ENCODE peak calls at places on chromosome 1, in five cellular contexts. One of them, this sample, is unnamed.

GRCh38 chr1:55061706-55062321 is 22.5 kb downstream of the PCSK9 start:
- DNase-seq in foreskin fibroblast: no peak
- DNase-seq in ovary: no peak
- DNase-seq in NB4: no peak
- DNase-seq in nephron progenitor cell: no peak
- DNase-seq in this sample: no peak

GRCh38 chr1:29639741-29640427 is 403.6 kb downstream of the PTPRU start:
- DNase-seq in foreskin fibroblast: peak
- DNase-seq in ovary: no peak
- DNase-seq in NB4: no peak
- DNase-seq in nephron progenitor cell: no peak
- DNase-seq in this sample: peak

GRCh38 chr1:111987502-111987901 is 2.0 kb downstream of the KCND3 start:
- DNase-seq in foreskin fibroblast: no peak
- DNase-seq in ovary: no peak
- DNase-seq in NB4: no peak
- DNase-seq in nephron progenitor cell: no peak
- DNase-seq in this sample: no peak

GRCh38 chr1:210597555-210598134 is 268.9 kb downstream of the HHAT start:
- DNase-seq in foreskin fibroblast: peak
- DNase-seq in ovary: no peak
- DNase-seq in NB4: peak
- DNase-seq in nephron progenitor cell: no peak
- DNase-seq in this sample: peak

GRCh38 chr1:201362906-201363305 is 14.6 kb downstream of the TNNT2 start:
- DNase-seq in foreskin fibroblast: no peak
- DNase-seq in ovary: no peak
- DNase-seq in NB4: no peak
- DNase-seq in nephron progenitor cell: no peak
- DNase-seq in this sample: no peak

GRCh38 chr1:48841945-48842344 is 65.3 kb upstream of the BEND5 start:
- DNase-seq in foreskin fibroblast: no peak
- DNase-seq in ovary: no peak
- DNase-seq in NB4: no peak
- DNase-seq in nephron progenitor cell: no peak
- DNase-seq in this sample: no peak

GRCh38 chr1:27145934-27146354 is 9.0 kb downstream of the SLC9A1 start:
- DNase-seq in foreskin fibroblast: peak
- DNase-seq in ovary: peak
- DNase-seq in NB4: peak
- DNase-seq in nephron progenitor cell: no peak
- DNase-seq in this sample: no peak

GRCh38 chr1:3306583-3307285 is 147.7 kb upstream of the ARHGEF16 start:
- DNase-seq in foreskin fibroblast: peak
- DNase-seq in ovary: no peak
- DNase-seq in NB4: no peak
- DNase-seq in nephron progenitor cell: no peak
- DNase-seq in this sample: no peak

GRCh38 chr1:234858722-234859121 is 248.7 kb upstream of the IRF2BP2 start:
- DNase-seq in foreskin fibroblast: no peak
- DNase-seq in ovary: no peak
- DNase-seq in NB4: no peak
- DNase-seq in nephron progenitor cell: no peak
- DNase-seq in this sample: no peak

GRCh38 chr1:147627435-147628110 is 42.8 kb downstream of the ACP6 start:
- DNase-seq in foreskin fibroblast: peak
- DNase-seq in ovary: peak
- DNase-seq in NB4: peak
- DNase-seq in nephron progenitor cell: peak
- DNase-seq in this sample: peak

GRCh38 chr1:29186252-29186651 is 4.6 kb upstream of the SRSF4 start:
- DNase-seq in foreskin fibroblast: peak
- DNase-seq in ovary: no peak
- DNase-seq in NB4: no peak
- DNase-seq in nephron progenitor cell: no peak
- DNase-seq in this sample: no peak

GRCh38 chr1:77874804-77875445 is 13.5 kb upstream of the NEXN start:
- DNase-seq in foreskin fibroblast: peak
- DNase-seq in ovary: no peak
- DNase-seq in NB4: no peak
- DNase-seq in nephron progenitor cell: no peak
- DNase-seq in this sample: no peak

GRCh38 chr1:62213075-62213914 is 18.6 kb downstream of the L1TD1 start:
- DNase-seq in foreskin fibroblast: no peak
- DNase-seq in ovary: no peak
- DNase-seq in NB4: no peak
- DNase-seq in nephron progenitor cell: no peak
- DNase-seq in this sample: no peak

GRCh38 chr1:180935326-180936109 is 22.8 kb downstream of the KIAA1614 start:
- DNase-seq in foreskin fibroblast: no peak
- DNase-seq in ovary: no peak
- DNase-seq in NB4: no peak
- DNase-seq in nephron progenitor cell: peak
- DNase-seq in this sample: no peak

GRCh38 chr1:62111084-62111483 is 83.6 kb upstream of the L1TD1 start:
- DNase-seq in foreskin fibroblast: no peak
- DNase-seq in ovary: no peak
- DNase-seq in NB4: no peak
- DNase-seq in nephron progenitor cell: no peak
- DNase-seq in this sample: no peak

GRCh38 chr1:94323311-94324167 is 86.2 kb upstream of the ARHGAP29 start:
- DNase-seq in foreskin fibroblast: no peak
- DNase-seq in ovary: no peak
- DNase-seq in NB4: no peak
- DNase-seq in nephron progenitor cell: no peak
- DNase-seq in this sample: no peak

GRCh38 chr1:111770916-111771315 is 15.2 kb downstream of the DDX20 start:
- DNase-seq in foreskin fibroblast: no peak
- DNase-seq in ovary: no peak
- DNase-seq in NB4: no peak
- DNase-seq in nephron progenitor cell: no peak
- DNase-seq in this sample: no peak

GRCh38 chr1:211944733-211945500 is 90.4 kb downstream of the INTS7 start:
- DNase-seq in foreskin fibroblast: peak
- DNase-seq in ovary: no peak
- DNase-seq in NB4: no peak
- DNase-seq in nephron progenitor cell: peak
- DNase-seq in this sample: peak

DNA sequence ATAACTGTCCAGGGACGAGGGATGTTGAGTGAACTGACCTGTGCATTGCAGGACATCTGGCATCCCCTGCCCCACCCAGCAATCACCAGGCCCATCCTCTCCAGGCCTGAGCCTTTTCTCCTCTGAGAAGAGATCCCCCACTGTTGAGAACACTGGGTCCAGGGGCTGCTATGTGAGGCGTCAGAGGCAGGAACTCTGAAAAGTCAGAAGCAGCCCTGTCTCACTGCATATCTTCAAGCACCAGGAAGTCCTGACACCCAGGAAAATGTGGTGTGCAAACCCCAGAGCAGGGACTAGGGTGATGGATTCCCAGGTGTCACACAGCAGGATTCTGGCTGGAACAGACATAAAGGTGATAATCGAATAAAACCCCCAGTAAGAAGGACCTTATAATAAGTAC is 17.2 kb upstream of the ACBD3 start:
- DNase-seq in foreskin fibroblast: no peak
- DNase-seq in ovary: no peak
- DNase-seq in NB4: no peak
- DNase-seq in nephron progenitor cell: no peak
- DNase-seq in this sample: no peak
- TF ChIP-seq CTCF in foreskin fibroblast: no peak
- TF ChIP-seq CTCF in ovary: no peak
- TF ChIP-seq CTCF in NB4: no peak
- TF ChIP-seq CTCF in nephron progenitor cell: no peak
- TF ChIP-seq CTCF in this sample: no peak

DNA sequence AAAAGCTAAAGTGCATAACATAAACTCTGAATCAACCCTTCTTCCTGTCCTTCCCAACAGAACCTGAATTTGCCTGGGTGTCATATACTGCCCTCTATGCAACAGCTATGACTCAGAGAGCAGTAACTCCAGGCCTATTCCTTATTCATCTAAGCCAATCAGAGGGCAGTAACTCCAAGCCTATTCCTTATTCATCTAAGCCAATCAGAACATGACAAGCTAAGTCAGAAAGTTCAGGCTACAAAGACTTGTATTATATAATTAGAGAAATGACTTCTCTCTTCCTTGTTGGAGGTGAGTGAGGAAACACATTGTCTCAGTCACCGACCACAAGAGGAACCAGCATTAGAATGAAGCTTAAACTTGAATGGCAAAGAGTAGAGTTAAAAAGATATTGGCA is 26.2 kb upstream of the TADA1 start:
- DNase-seq in foreskin fibroblast: peak
- DNase-seq in ovary: no peak
- DNase-seq in NB4: peak
- DNase-seq in nephron progenitor cell: no peak
- DNase-seq in this sample: peak
- TF ChIP-seq CTCF in foreskin fibroblast: no peak
- TF ChIP-seq CTCF in ovary: no peak
- TF ChIP-seq CTCF in NB4: no peak
- TF ChIP-seq CTCF in nephron progenitor cell: no peak
- TF ChIP-seq CTCF in this sample: no peak

GRCh38 chr1:38028671-38029070 is 16.1 kb downstream of the UTP11 start:
- DNase-seq in foreskin fibroblast: no peak
- DNase-seq in ovary: no peak
- DNase-seq in NB4: no peak
- DNase-seq in nephron progenitor cell: no peak
- DNase-seq in this sample: no peak
- TF ChIP-seq CTCF in foreskin fibroblast: no peak
- TF ChIP-seq CTCF in ovary: no peak
- TF ChIP-seq CTCF in NB4: no peak
- TF ChIP-seq CTCF in nephron progenitor cell: no peak
- TF ChIP-seq CTCF in this sample: peak

DNA sequence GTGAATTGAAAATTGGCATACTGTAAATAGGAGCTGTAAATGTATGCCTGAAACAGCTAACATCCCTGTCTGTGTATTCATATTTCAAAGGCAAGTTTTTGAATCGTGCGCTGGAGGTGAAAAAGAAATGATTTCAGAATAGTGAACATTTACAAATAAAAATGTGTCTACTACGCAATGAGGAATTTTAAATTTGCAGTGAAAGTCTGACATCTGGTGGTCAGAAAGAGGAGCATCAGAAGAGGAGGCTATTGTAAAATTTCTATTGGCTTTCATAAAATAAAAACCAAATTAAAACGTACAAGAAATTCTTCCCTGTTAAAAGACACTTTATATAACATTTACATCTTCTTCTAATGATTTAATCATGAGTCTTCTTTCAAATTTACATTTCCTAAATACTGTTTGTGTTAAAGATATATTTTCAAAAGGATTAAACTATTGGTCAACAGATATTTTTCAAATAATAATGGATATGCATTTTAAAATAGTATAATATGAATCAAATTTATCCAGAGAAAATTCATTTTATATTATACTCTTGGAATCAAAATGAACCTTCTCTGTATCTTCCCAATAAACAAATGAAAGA is 113.7 kb upstream of the RRP15 start:
- DNase-seq in foreskin fibroblast: peak
- DNase-seq in ovary: no peak
- DNase-seq in NB4: peak
- DNase-seq in nephron progenitor cell: peak
- DNase-seq in this sample: no peak
- TF ChIP-seq CTCF in foreskin fibroblast: peak
- TF ChIP-seq CTCF in ovary: no peak
- TF ChIP-seq CTCF in NB4: peak
- TF ChIP-seq CTCF in nephron progenitor cell: peak
- TF ChIP-seq CTCF in this sample: peak

GRCh38 chr1:160492617-160493016 is 30.4 kb downstream of the SLAMF6 start:
- DNase-seq in foreskin fibroblast: no peak
- DNase-seq in ovary: no peak
- DNase-seq in NB4: no peak
- DNase-seq in nephron progenitor cell: no peak
- DNase-seq in this sample: no peak

GRCh38 chr1:160496334-160496733 is 26.7 kb downstream of the SLAMF6 start:
- DNase-seq in foreskin fibroblast: no peak
- DNase-seq in ovary: no peak
- DNase-seq in NB4: no peak
- DNase-seq in nephron progenitor cell: no peak
- DNase-seq in this sample: no peak

GRCh38 chr1:160489513-160490261 is 33.4 kb downstream of the SLAMF6 start:
- DNase-seq in foreskin fibroblast: no peak
- DNase-seq in ovary: no peak
- DNase-seq in NB4: no peak
- DNase-seq in nephron progenitor cell: no peak
- DNase-seq in this sample: no peak

GRCh38 chr1:160491017-160491416 is 32.0 kb downstream of the SLAMF6 start:
- DNase-seq in foreskin fibroblast: no peak
- DNase-seq in ovary: no peak
- DNase-seq in NB4: no peak
- DNase-seq in nephron progenitor cell: no peak
- DNase-seq in this sample: no peak

DNA sequence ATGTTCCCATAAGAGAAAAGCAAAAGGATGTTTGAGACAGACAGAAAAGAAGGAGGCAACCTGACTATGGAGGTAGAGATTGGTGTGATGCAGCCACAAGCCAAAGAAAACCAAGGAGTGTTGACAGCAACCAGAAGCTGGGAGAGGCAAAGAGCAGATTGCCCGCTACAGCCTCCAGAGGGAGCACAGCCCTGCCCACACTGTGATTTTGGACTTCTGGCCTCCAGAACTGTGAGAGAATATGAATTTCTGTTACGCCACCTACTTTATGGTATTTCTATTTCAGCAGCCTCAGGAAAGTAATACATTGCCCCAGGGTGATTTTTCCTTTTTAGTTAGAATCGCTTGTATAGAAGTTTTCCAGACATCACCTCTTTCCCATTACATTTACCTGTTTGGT is 28.4 kb downstream of the SLAMF6 start:
- DNase-seq in foreskin fibroblast: no peak
- DNase-seq in ovary: no peak
- DNase-seq in NB4: peak
- DNase-seq in nephron progenitor cell: no peak
- DNase-seq in this sample: peak
- TF ChIP-seq CTCF in foreskin fibroblast: peak
- TF ChIP-seq CTCF in ovary: no peak
- TF ChIP-seq CTCF in NB4: peak
- TF ChIP-seq CTCF in nephron progenitor cell: no peak
- TF ChIP-seq CTCF in this sample: peak

DNA sequence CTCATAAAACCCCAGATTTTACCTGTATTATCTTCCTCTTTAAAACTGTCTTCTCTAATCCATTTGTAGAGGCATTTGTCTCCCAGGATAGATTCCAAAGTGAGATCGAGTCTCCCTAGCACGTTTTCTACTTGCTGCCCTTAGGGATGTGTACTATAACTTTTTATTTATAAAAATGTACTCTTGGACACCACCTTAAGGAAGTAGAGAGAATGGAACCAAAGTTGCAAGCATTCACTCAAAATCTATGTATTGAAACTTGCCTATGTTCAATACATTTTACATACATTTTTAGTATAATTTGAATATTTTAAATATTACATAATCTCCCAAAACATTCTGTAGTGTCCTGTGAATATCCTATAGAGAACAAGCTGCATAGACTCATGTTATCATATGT is 842 bp upstream of the SPRR2A start:
- DNase-seq in foreskin fibroblast: no peak
- DNase-seq in ovary: no peak
- DNase-seq in NB4: no peak
- DNase-seq in nephron progenitor cell: no peak
- DNase-seq in this sample: no peak
- TF ChIP-seq CTCF in foreskin fibroblast: no peak
- TF ChIP-seq CTCF in ovary: no peak
- TF ChIP-seq CTCF in NB4: no peak
- TF ChIP-seq CTCF in nephron progenitor cell: no peak
- TF ChIP-seq CTCF in this sample: peak

GRCh38 chr1:39098569-39099250 is 72.6 kb downstream of the NDUFS5 start:
- DNase-seq in foreskin fibroblast: peak
- DNase-seq in ovary: peak
- DNase-seq in NB4: peak
- DNase-seq in nephron progenitor cell: peak
- DNase-seq in this sample: peak
- TF ChIP-seq CTCF in foreskin fibroblast: peak
- TF ChIP-seq CTCF in ovary: peak
- TF ChIP-seq CTCF in NB4: peak
- TF ChIP-seq CTCF in nephron progenitor cell: peak
- TF ChIP-seq CTCF in this sample: peak